ENCODE peak calls at places on chromosome 1, in four cellular contexts. One of them, this sample, is unnamed.

GRCh38 chr1:177301425-177302124 is 130.8 kb downstream of the BRINP2 start:
- DNase-seq in ovary: no peak
- DNase-seq in HL-60: no peak
- DNase-seq in psoas muscle: no peak
- DNase-seq in this sample: no peak

GRCh38 chr1:198700396-198700795 is 61.6 kb downstream of the PTPRC start:
- DNase-seq in ovary: no peak
- DNase-seq in HL-60: no peak
- DNase-seq in psoas muscle: no peak
- DNase-seq in this sample: no peak

GRCh38 chr1:56336972-56337371 is 242.4 kb downstream of the PLPP3 start:
- DNase-seq in ovary: no peak
- DNase-seq in HL-60: no peak
- DNase-seq in psoas muscle: no peak
- DNase-seq in this sample: no peak

GRCh38 chr1:233268389-233269022 is 27.0 kb downstream of the PCNX2 start:
- DNase-seq in ovary: no peak
- DNase-seq in HL-60: no peak
- DNase-seq in psoas muscle: no peak
- DNase-seq in this sample: no peak

GRCh38 chr1:75062111-75062510 is 72.1 kb upstream of the LHX8 start:
- DNase-seq in ovary: no peak
- DNase-seq in HL-60: no peak
- DNase-seq in psoas muscle: no peak
- DNase-seq in this sample: no peak

GRCh38 chr1:175126347-175126746 is 58.7 kb downstream of the TNN start:
- DNase-seq in ovary: no peak
- DNase-seq in HL-60: no peak
- DNase-seq in psoas muscle: no peak
- DNase-seq in this sample: no peak

GRCh38 chr1:44496541-44497171 is 91.6 kb downstream of the RNF220 start:
- DNase-seq in ovary: no peak
- DNase-seq in HL-60: no peak
- DNase-seq in psoas muscle: no peak
- DNase-seq in this sample: peak; percentile 36

GRCh38 chr1:233614173-233614742 is 352 bp downstream of the KCNK1 start:
- DNase-seq in ovary: no peak
- DNase-seq in HL-60: no peak
- DNase-seq in psoas muscle: peak; percentile 23
- DNase-seq in this sample: peak; percentile 19

GRCh38 chr1:151639466-151639865 is 27.6 kb downstream of the SNX27 start:
- DNase-seq in ovary: no peak
- DNase-seq in HL-60: no peak
- DNase-seq in psoas muscle: no peak
- DNase-seq in this sample: no peak

GRCh38 chr1:234599617-234600417 is 10.2 kb downstream of the IRF2BP2 start:
- DNase-seq in ovary: peak; percentile 89
- DNase-seq in HL-60: peak; percentile 70
- DNase-seq in psoas muscle: peak; percentile 91
- DNase-seq in this sample: peak; percentile 92

GRCh38 chr1:64505232-64505943 is 35.5 kb downstream of the CACHD1 start:
- DNase-seq in ovary: peak; percentile 45
- DNase-seq in HL-60: no peak
- DNase-seq in psoas muscle: peak; percentile 34
- DNase-seq in this sample: peak; percentile 42

GRCh38 chr1:148264374-148265276 is 112.5 kb upstream of the NBPF11 start:
- DNase-seq in ovary: peak; percentile 34
- DNase-seq in HL-60: no peak
- DNase-seq in psoas muscle: no peak
- DNase-seq in this sample: no peak

GRCh38 chr1:107965112-107965991 is at the start of gene VAV3:
- DNase-seq in ovary: no peak
- DNase-seq in HL-60: peak; percentile 62
- DNase-seq in psoas muscle: peak; percentile 76
- DNase-seq in this sample: peak; percentile 82

GRCh38 chr1:151540982-151541377 is 871 bp downstream of the TUFT1 start:
- DNase-seq in ovary: peak; percentile 43
- DNase-seq in HL-60: no peak
- DNase-seq in psoas muscle: peak; percentile 19
- DNase-seq in this sample: no peak

GRCh38 chr1:43381609-43382008 is 8.0 kb downstream of the MED8 start:
- DNase-seq in ovary: no peak
- DNase-seq in HL-60: peak; percentile 77
- DNase-seq in psoas muscle: no peak
- DNase-seq in this sample: no peak

GRCh38 chr1:202286622-202287097 is 55.1 kb downstream of the UBE2T start:
- DNase-seq in ovary: no peak
- DNase-seq in HL-60: no peak
- DNase-seq in psoas muscle: no peak
- DNase-seq in this sample: peak; percentile 38

GRCh38 chr1:86914998-86915736 is 732 bp downstream of the HS2ST1 start:
- DNase-seq in ovary: peak; percentile 55
- DNase-seq in HL-60: no peak
- DNase-seq in psoas muscle: peak; percentile 37
- DNase-seq in this sample: peak; percentile 33

GRCh38 chr1:243447342-243447741 is 191.5 kb downstream of the SDCCAG8 start:
- DNase-seq in ovary: no peak
- DNase-seq in HL-60: peak; percentile 7
- DNase-seq in psoas muscle: peak; percentile 23
- DNase-seq in this sample: no peak

GRCh38 chr1:84156210-84156621 is 12.1 kb downstream of the PRKACB start:
- DNase-seq in ovary: no peak
- DNase-seq in HL-60: no peak
- DNase-seq in psoas muscle: no peak
- DNase-seq in this sample: no peak

GRCh38 chr1:214983126-214983869 is 99.2 kb upstream of the KCNK2 start:
- DNase-seq in ovary: no peak
- DNase-seq in HL-60: no peak
- DNase-seq in psoas muscle: no peak
- DNase-seq in this sample: no peak

GRCh38 chr1:209625205-209625549 is 27.0 kb downstream of the LAMB3 start:
- DNase-seq in ovary: no peak
- DNase-seq in HL-60: no peak
- DNase-seq in psoas muscle: peak; percentile 64
- DNase-seq in this sample: peak; percentile 41

GRCh38 chr1:156074661-156075060 is 7.6 kb downstream of the MEX3A start:
- DNase-seq in ovary: no peak
- DNase-seq in HL-60: no peak
- DNase-seq in psoas muscle: no peak
- DNase-seq in this sample: no peak

GRCh38 chr1:156077430-156077760 is 4.9 kb downstream of the MEX3A start:
- DNase-seq in ovary: no peak
- DNase-seq in HL-60: no peak
- DNase-seq in psoas muscle: no peak
- DNase-seq in this sample: no peak

GRCh38 chr1:156075158-156075557 is 7.1 kb downstream of the MEX3A start:
- DNase-seq in ovary: no peak
- DNase-seq in HL-60: no peak
- DNase-seq in psoas muscle: no peak
- DNase-seq in this sample: no peak

GRCh38 chr1:156076609-156077429 is 5.4 kb downstream of the MEX3A start:
- DNase-seq in ovary: peak; percentile 51
- DNase-seq in HL-60: no peak
- DNase-seq in psoas muscle: peak; percentile 64
- DNase-seq in this sample: peak; percentile 43

GRCh38 chr1:156075775-156076204 is 6.5 kb downstream of the MEX3A start:
- DNase-seq in ovary: no peak
- DNase-seq in HL-60: no peak
- DNase-seq in psoas muscle: no peak
- DNase-seq in this sample: no peak
- H3K4me3 ChIP-seq in ovary: peak overlapping the region; percentile 47
- H3K4me3 ChIP-seq in HL-60: no peak overlapping the region
- H3K4me3 ChIP-seq in psoas muscle: peak overlapping the region; percentile 57
- H3K4me3 ChIP-seq in this sample: peak overlapping the region; percentile 68

GRCh38 chr1:25727026-25727818 is 72.8 kb upstream of the SELENON start:
- DNase-seq in ovary: no peak
- DNase-seq in HL-60: no peak
- DNase-seq in psoas muscle: no peak
- DNase-seq in this sample: no peak

GRCh38 chr1:25729774-25730173 is 70.2 kb upstream of the SELENON start:
- DNase-seq in ovary: no peak
- DNase-seq in HL-60: no peak
- DNase-seq in psoas muscle: no peak
- DNase-seq in this sample: no peak

GRCh38 chr1:25727819-25728286 is 72.1 kb upstream of the SELENON start:
- DNase-seq in ovary: peak; percentile 78
- DNase-seq in HL-60: no peak
- DNase-seq in psoas muscle: peak; percentile 64
- DNase-seq in this sample: peak; percentile 82

GRCh38 chr1:25728301-25728935 is 71.6 kb upstream of the SELENON start:
- DNase-seq in ovary: no peak
- DNase-seq in HL-60: no peak
- DNase-seq in psoas muscle: no peak
- DNase-seq in this sample: no peak

GRCh38 chr1:25729045-25729444 is 70.9 kb upstream of the SELENON start:
- DNase-seq in ovary: no peak
- DNase-seq in HL-60: no peak
- DNase-seq in psoas muscle: no peak
- DNase-seq in this sample: no peak
- H3K27ac ChIP-seq in ovary: peak overlapping the region; percentile 41
- H3K27ac ChIP-seq in HL-60: no peak overlapping the region
- H3K27ac ChIP-seq in psoas muscle: no peak overlapping the region
- H3K27ac ChIP-seq in this sample: peak overlapping the region; percentile 87

GRCh38 chr1:1167416-1168155 is 6.1 kb upstream of the TTLL10 start:
- DNase-seq in ovary: no peak
- DNase-seq in HL-60: no peak
- DNase-seq in psoas muscle: peak; percentile 9
- DNase-seq in this sample: no peak
- H3K27me3 ChIP-seq in ovary: no peaks in the 10 kb centered on the region
- H3K27me3 ChIP-seq in HL-60: peaks cover 9% of the 10 kb centered on the region
- H3K27me3 ChIP-seq in psoas muscle: peaks cover 14% of the 10 kb centered on the region
- H3K27me3 ChIP-seq in this sample: peaks cover 100% of the 10 kb centered on the region

DNA sequence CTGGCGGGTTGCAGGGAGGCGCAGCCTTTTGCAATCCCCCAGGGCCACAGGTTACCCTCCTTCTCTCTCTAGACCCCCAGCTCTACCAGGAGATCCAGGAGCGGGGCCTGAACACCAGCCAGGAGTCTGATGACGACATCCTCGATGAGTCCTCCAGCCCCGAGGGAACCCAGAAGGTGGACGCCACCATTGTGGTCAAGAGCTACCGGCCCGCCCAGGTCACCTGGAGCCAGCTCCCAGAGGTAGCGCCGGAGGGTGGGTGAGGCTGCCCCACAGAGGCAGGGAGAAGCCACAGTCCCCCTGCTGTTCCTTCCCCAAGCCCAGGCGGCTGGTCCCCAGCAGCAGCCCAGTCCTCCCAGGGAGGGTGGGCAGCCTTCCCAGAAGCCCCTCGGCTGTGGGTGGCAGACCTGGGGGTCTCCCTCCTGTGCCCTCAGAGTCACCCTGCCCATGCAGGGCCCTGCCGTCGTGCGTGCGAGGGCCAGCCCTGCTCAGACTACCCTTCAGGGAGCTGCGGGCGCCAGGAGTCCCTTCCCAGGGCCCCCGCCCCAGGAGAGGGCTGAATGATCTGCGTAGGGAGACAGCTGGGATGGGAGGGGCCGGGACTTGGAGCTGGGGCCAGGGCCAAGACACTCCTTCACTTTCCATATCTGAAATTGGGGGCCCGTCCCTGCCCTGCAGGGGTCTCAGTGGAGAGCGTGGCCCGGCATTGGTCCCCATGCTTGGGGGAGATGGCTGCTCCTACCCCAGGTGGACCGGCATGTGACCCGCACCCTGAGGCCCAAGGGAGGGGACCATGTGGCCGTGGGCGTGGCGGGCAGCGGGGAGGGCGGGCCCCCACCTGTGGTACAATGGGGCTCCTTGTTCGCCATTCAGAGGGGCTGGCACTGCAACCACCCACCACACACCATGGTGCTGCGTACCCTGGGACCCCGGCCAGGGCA is 12.9 kb downstream of the ARHGEF16 start:
- DNase-seq in ovary: no peak
- DNase-seq in HL-60: no peak
- DNase-seq in psoas muscle: no peak
- DNase-seq in this sample: peak; percentile 9
- H3K4me3 ChIP-seq in ovary: no peak overlapping the region
- H3K4me3 ChIP-seq in HL-60: no peak overlapping the region
- H3K4me3 ChIP-seq in psoas muscle: no peak overlapping the region
- H3K4me3 ChIP-seq in this sample: no peak overlapping the region

GRCh38 chr1:59006309-59006698 is 222.5 kb upstream of the JUN start:
- DNase-seq in ovary: no peak
- DNase-seq in HL-60: no peak
- DNase-seq in psoas muscle: no peak
- DNase-seq in this sample: no peak

GRCh38 chr1:59007429-59007819 is 223.6 kb upstream of the JUN start:
- DNase-seq in ovary: no peak
- DNase-seq in HL-60: no peak
- DNase-seq in psoas muscle: no peak
- DNase-seq in this sample: no peak

GRCh38 chr1:59008599-59009347 is 224.9 kb upstream of the JUN start:
- DNase-seq in ovary: no peak
- DNase-seq in HL-60: no peak
- DNase-seq in psoas muscle: peak; percentile 47
- DNase-seq in this sample: no peak

GRCh38 chr1:59006932-59007331 is 223.1 kb upstream of the JUN start:
- DNase-seq in ovary: no peak
- DNase-seq in HL-60: no peak
- DNase-seq in psoas muscle: no peak
- DNase-seq in this sample: no peak

DNA sequence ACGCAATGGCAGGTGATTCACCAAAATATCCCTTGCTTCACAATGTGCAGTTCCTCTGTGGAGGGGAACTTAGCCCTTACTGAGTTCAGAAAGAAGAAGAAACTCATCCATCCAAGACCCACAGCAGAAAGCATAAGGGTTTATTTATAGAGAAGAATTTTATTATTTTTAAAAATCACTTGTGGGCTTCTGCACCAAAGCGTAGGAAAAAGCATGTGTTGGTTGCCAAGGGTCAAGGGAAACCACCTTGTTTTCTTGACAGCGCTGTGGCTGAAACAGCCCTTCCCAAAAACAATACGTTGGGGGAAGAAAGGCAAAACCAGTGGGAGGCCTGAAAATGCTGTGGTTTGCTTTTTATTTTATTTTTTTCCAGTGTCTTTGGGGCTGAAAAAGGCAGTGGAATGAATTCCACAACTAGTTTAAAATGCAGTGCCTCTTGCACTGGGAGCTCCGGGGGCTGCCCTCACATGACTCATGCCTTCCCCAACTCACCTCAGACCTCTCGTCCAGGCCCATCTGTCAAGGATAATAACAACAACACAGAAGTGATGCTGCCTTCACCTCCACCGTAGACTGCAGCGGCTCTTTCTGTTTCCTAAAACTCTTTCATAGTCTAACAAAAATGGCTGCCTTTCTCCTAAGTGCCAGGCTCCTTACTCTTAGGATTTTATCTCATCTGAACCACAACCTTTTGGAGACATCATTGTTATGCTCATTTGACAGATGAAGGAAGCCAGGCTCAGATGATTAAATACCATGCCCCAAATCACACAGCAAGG is 224.2 kb upstream of the JUN start:
- DNase-seq in ovary: peak; percentile 60
- DNase-seq in HL-60: no peak
- DNase-seq in psoas muscle: no peak
- DNase-seq in this sample: no peak
- H3K27ac ChIP-seq in ovary: peak overlapping the region; percentile 79
- H3K27ac ChIP-seq in HL-60: no peak overlapping the region
- H3K27ac ChIP-seq in psoas muscle: peak overlapping the region; percentile 54
- H3K27ac ChIP-seq in this sample: no peak overlapping the region

GRCh38 chr1:47444578-47445465 is 7.0 kb downstream of the FOXD2 start:
- DNase-seq in ovary: no peak
- DNase-seq in HL-60: no peak
- DNase-seq in psoas muscle: no peak
- DNase-seq in this sample: no peak
- H3K27me3 ChIP-seq in ovary: no peaks in the 10 kb centered on the region
- H3K27me3 ChIP-seq in HL-60: peaks cover 79% of the 10 kb centered on the region
- H3K27me3 ChIP-seq in psoas muscle: peaks cover 61% of the 10 kb centered on the region
- H3K27me3 ChIP-seq in this sample: peaks cover 100% of the 10 kb centered on the region

GRCh38 chr1:54885237-54885679 is 1.7 kb downstream of the DHCR24 start:
- DNase-seq in ovary: no peak
- DNase-seq in HL-60: no peak
- DNase-seq in psoas muscle: no peak
- DNase-seq in this sample: no peak
- H3K4me3 ChIP-seq in ovary: no peak overlapping the region
- H3K4me3 ChIP-seq in HL-60: peak overlapping the region; percentile 87
- H3K4me3 ChIP-seq in psoas muscle: peak overlapping the region; percentile 81
- H3K4me3 ChIP-seq in this sample: no peak overlapping the region